ENCODE peak calls at places on chromosomes 3 and 15, in ten cellular contexts. R is cardiac fibroblast, E is right atrium auricular region, A is astrocyte of the cerebellum, B is astrocyte of the spinal cord, V is AG10803, G is tibial nerve, W is mammary epithelial cell, H is heart right ventricle, S is BJ. L is an unnamed sample.

GRCh38 chr3:175121225-175121624 is 262.1 kb downstream of the NAALADL2 start:
- DNase-seq in A (no peak), H (no peak), B (no peak), G (no peak), E (no peak), R (no peak), W (peak; percentile 41), V (no peak), S (no peak), L (no peak)

GRCh38 chr15:64699767-64700388 is 75.5 kb downstream of the RBPMS2 start:
- DNase-seq in V (peak; percentile 39), H (peak; percentile 59), R (peak; percentile 74), W (peak; percentile 16), G (no peak), A (no peak), E (peak; percentile 65), B (peak; percentile 21), S (no peak), L (no peak)

GRCh38 chr3:144429719-144430121 is 458.1 kb downstream of the DIPK2A start:
- DNase-seq in S (peak; percentile 4), H (no peak), R (no peak), G (no peak), E (no peak), V (peak; percentile 13), W (peak; percentile 6), A (no peak), B (no peak), L (peak; percentile 4)

GRCh38 chr3:153023896-153024295 is 138.1 kb upstream of the RAP2B start:
- DNase-seq in B (no peak), A (no peak), W (no peak), H (no peak), E (no peak), V (no peak), R (no peak), S (no peak), G (no peak), L (no peak)

GRCh38 chr15:36479200-36479896 is 100.1 kb upstream of the CDIN1 start:
- DNase-seq in S (no peak), B (no peak), V (peak; percentile 68), H (no peak), E (no peak), A (no peak), R (no peak), G (no peak), W (no peak), L (peak; percentile 31)

GRCh38 chr15:96122077-96123027 is 208.1 kb upstream of the NR2F2 start:
- DNase-seq in G (no peak), R (no peak), E (no peak), B (peak; percentile 35), A (no peak), W (peak; percentile 60), H (no peak), S (no peak), V (no peak), L (no peak)

GRCh38 chr3:14716593-14716992 is 41.7 kb downstream of the C3orf20 start:
- DNase-seq in V (peak; percentile 67), E (no peak), S (peak; percentile 39), G (no peak), R (no peak), B (no peak), H (no peak), A (no peak), W (peak; percentile 28), L (no peak)

GRCh38 chr15:88401972-88402656 is 65.1 kb downstream of the MRPL46 start:
- DNase-seq in E (no peak), G (no peak), H (peak; percentile 64), R (no peak), S (no peak), A (no peak), B (no peak), W (no peak), V (no peak), L (no peak)

GRCh38 chr3:195250473-195251251 is 20.3 kb downstream of the XXYLT1 start:
- DNase-seq in G (peak; percentile 67), V (peak; percentile 40), A (no peak), R (peak; percentile 46), E (peak; percentile 59), S (no peak), H (no peak), W (no peak), B (peak; percentile 38), L (no peak)
- TF ChIP-seq CTCF in G (no peak), V (peak; percentile 45), A (no peak), R (peak; percentile 54), E (no peak), S (peak; percentile 49), H (peak; percentile 47), W (no peak), B (peak; percentile 47), L (no peak)

GRCh38 chr3:75188937-75189336 is 475.2 kb upstream of the FRG2C start:
- DNase-seq in W (no peak), A (no peak), R (no peak), E (no peak), S (no peak), G (no peak), B (no peak), V (no peak), H (no peak), L (no peak)

DNA sequence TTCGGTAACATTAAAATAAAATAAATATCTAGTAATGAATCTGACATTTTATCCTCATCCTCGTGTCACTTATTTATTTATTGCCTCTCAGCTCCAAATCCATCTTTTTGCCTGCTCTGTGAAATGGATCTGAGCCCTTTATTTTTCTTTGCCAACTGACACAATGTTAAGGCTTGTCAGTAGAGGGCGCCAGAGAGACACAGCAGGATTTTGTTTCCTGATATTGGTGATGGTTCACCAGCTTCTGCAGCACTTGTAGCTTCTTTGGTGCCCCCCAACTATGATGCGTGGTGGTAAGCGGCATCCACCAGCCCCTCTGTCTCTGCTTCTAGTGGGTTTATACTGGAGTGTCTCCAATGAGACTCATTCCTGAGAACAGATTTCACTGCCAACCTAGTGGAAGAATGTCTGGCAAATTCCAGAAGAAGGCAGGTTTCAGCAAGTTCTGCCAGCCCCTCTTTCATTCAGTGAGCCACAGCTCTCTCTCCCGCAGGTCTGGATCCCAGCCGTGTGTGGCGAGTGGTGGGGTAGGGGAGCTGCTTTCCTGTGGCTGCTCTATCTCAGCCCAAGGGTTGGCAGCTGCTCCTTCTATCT is 472.0 kb upstream of the FRG2C start:
- DNase-seq in V (peak; percentile 42), S (peak; percentile 0), A (peak; percentile 8), H (no peak), E (no peak), W (peak; percentile 34), R (peak; percentile 56), B (peak; percentile 16), G (peak; percentile 65), L (peak; percentile 2)
- TF ChIP-seq CTCF in V (peak; percentile 90), S (peak; percentile 91), A (peak; percentile 91), H (peak; percentile 67), E (peak; percentile 67), W (peak; percentile 97), R (peak; percentile 94), B (peak; percentile 81), G (peak; percentile 55), L (peak; percentile 87)

GRCh38 chr3:170739410-170739809 is 130.6 kb downstream of the RPL22L1 start:
- DNase-seq in V (no peak), A (no peak), E (no peak), G (no peak), R (no peak), W (no peak), S (no peak), B (no peak), H (no peak), L (no peak)

GRCh38 chr3:170738756-170739155 is 131.2 kb downstream of the RPL22L1 start:
- DNase-seq in W (no peak), A (no peak), S (no peak), G (no peak), B (no peak), V (no peak), H (no peak), R (no peak), E (no peak), L (no peak)

GRCh38 chr3:170740285-170740684 is 129.7 kb downstream of the RPL22L1 start:
- DNase-seq in G (no peak), S (no peak), W (no peak), V (no peak), A (no peak), E (no peak), H (no peak), R (no peak), B (no peak), L (no peak)

GRCh38 chr3:170735821-170736220 is 134.2 kb downstream of the RPL22L1 start:
- DNase-seq in G (no peak), W (no peak), R (no peak), E (no peak), B (no peak), V (no peak), S (no peak), H (no peak), A (no peak), L (no peak)

GRCh38 chr3:170737763-170738162 is 132.2 kb downstream of the RPL22L1 start:
- DNase-seq in G (no peak), W (no peak), A (no peak), R (no peak), V (no peak), S (no peak), H (no peak), E (no peak), B (no peak), L (no peak)
- TF ChIP-seq CTCF in G (no peak), W (no peak), A (no peak), R (no peak), V (no peak), S (no peak), H (no peak), E (no peak), B (no peak), L (no peak)

GRCh38 chr3:46369675-46370132 is 1.0 kb upstream of the CCR5 start:
- DNase-seq in A (no peak), B (no peak), R (no peak), W (no peak), V (no peak), G (no peak), H (no peak), S (no peak), E (no peak), L (no peak)

GRCh38 chr3:46370784-46371183 is at the start of gene CCR5:
- DNase-seq in V (no peak), W (no peak), A (no peak), H (no peak), S (no peak), G (no peak), R (no peak), E (no peak), B (no peak), L (no peak)

GRCh38 chr3:46367811-46368210 is 2.9 kb upstream of the CCR5 start:
- DNase-seq in A (no peak), S (no peak), G (no peak), E (no peak), B (no peak), V (no peak), H (no peak), R (no peak), W (no peak), L (no peak)

GRCh38 chr3:46365737-46366524 is 4.8 kb upstream of the CCR5 start:
- DNase-seq in G (no peak), R (no peak), A (no peak), B (no peak), H (no peak), V (no peak), W (peak; percentile 86), E (no peak), S (no peak), L (no peak)

DNA sequence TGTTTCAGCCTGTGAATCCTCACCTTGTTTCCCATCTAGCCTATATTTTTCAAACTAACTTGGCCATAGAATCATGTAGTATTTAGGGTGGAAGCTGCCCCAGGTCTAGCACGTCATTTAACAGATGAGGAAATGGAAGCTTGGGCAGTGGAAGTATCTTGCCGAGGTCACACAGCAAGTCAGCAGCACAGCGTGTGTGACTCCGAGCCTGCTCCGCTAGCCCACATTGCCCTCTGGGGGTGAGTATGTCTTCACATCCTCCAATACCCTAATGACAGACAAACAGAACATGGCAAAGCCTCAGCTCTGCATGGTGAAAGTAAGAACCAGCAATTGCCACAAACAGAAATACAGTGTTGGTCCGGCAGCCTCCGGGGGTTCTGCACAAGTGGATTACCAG is 2.2 kb upstream of the CCR5 start:
- DNase-seq in S (no peak), H (peak; percentile 46), G (peak; percentile 33), R (peak; percentile 2), B (no peak), W (no peak), E (peak; percentile 74), A (no peak), V (no peak), L (no peak)
- TF ChIP-seq CTCF in S (no peak), H (no peak), G (peak; percentile 29), R (no peak), B (no peak), W (peak; percentile 3), E (no peak), A (no peak), V (no peak), L (no peak)

L was measured in AG09309.